ENCODE peak calls at places on chromosomes 2 and 18, in eight cellular contexts. Z, E, D, B, H, I, V and P are unnamed samples.

GRCh38 chr2:43217228-43218220 is 8.9 kb downstream of the ZFP36L2 start:
- DNase-seq in B (no peak), D (no peak), E (no peak), I (no peak), V (no peak), Z (no peak), H (no peak), P (no peak)

GRCh38 chr2:108268001-108268400 is 20.7 kb upstream of the SULT1C2 start:
- DNase-seq in E (no peak), H (peak), V (peak), I (peak), D (no peak), Z (no peak), B (no peak), P (peak)

GRCh38 chr2:54575379-54575888 is 119.3 kb downstream of the SPTBN1 start:
- DNase-seq in H (no peak), V (no peak), E (no peak), D (no peak), I (no peak), B (no peak), Z (no peak), P (no peak)

GRCh38 chr18:39620551-39621168 is 2055.1 kb upstream of the CELF4 start:
- DNase-seq in I (no peak), V (no peak), H (no peak), B (no peak), E (no peak), Z (no peak), D (no peak), P (no peak)

GRCh38 chr18:79580481-79581171 is 99.0 kb upstream of the CTDP1 start:
- DNase-seq in I (no peak), H (no peak), D (no peak), E (no peak), V (no peak), B (no peak), Z (no peak), P (peak)

GRCh38 chr2:64978514-64979268 is 10.5 kb upstream of the SLC1A4 start:
- DNase-seq in D (no peak), I (peak), Z (no peak), B (no peak), V (no peak), E (no peak), H (peak), P (no peak)

GRCh38 chr2:241803387-241804325 is 5.3 kb upstream of the NEU4 start:
- DNase-seq in D (peak), Z (peak), E (peak), H (peak), I (peak), B (no peak), V (no peak), P (no peak)

GRCh38 chr2:18803141-18803540 is 213.8 kb upstream of the NT5C1B start:
- DNase-seq in V (no peak), H (no peak), B (no peak), D (no peak), I (no peak), Z (no peak), E (no peak), P (no peak)

GRCh38 chr18:61569176-61569892 is 236.1 kb downstream of the CDH20 start:
- DNase-seq in V (peak), E (peak), D (no peak), I (peak), B (no peak), Z (no peak), H (peak), P (no peak)

GRCh38 chr2:162582357-162582798 is 238.4 kb downstream of the GCA start:
- DNase-seq in E (peak), I (no peak), H (no peak), B (peak), Z (peak), D (no peak), V (no peak), P (no peak)

GRCh38 chr2:221791840-221792239 is 219.7 kb upstream of the EPHA4 start:
- DNase-seq in D (no peak), E (no peak), I (no peak), V (no peak), Z (no peak), B (no peak), H (peak), P (no peak)

GRCh38 chr18:65659312-65659711 is 91.5 kb upstream of the CDH7 start:
- DNase-seq in D (no peak), E (no peak), I (no peak), Z (no peak), B (no peak), H (no peak), V (no peak), P (no peak)

GRCh38 chr2:54402350-54402749 is 53.8 kb upstream of the SPTBN1 start:
- DNase-seq in H (peak), Z (no peak), D (no peak), B (no peak), I (no peak), E (no peak), V (no peak), P (no peak)

GRCh38 chr18:79583426-79583825 is 96.2 kb upstream of the CTDP1 start:
- DNase-seq in H (no peak), Z (no peak), D (no peak), B (no peak), I (no peak), E (no peak), V (no peak), P (no peak)

GRCh38 chr2:158753561-158754302 is 41.4 kb upstream of the DAPL1 start:
- DNase-seq in V (peak), Z (peak), D (no peak), I (peak), H (peak), E (peak), B (peak), P (peak)

GRCh38 chr2:25905126-25905525 is 26.8 kb upstream of the ASXL2 start:
- DNase-seq in E (no peak), V (no peak), Z (no peak), I (peak), B (no peak), D (no peak), H (no peak), P (no peak)

GRCh38 chr2:28895189-28895893 is 874 bp downstream of the WDR43 start:
- DNase-seq in Z (peak), D (peak), V (no peak), H (peak), E (no peak), I (peak), B (no peak), P (no peak)

GRCh38 chr18:74407888-74408287 is 49.2 kb downstream of the DIPK1C start:
- DNase-seq in E (no peak), B (no peak), V (no peak), Z (no peak), I (no peak), D (no peak), H (no peak), P (no peak)

GRCh38 chr2:42163444-42164045 is 5.6 kb upstream of the EML4 start:
- DNase-seq in E (no peak), D (no peak), H (peak), Z (no peak), V (no peak), I (no peak), B (no peak), P (no peak)

GRCh38 chr18:50177294-50177992 is 17.5 kb downstream of the MYO5B start:
- DNase-seq in D (no peak), I (no peak), V (no peak), Z (no peak), H (no peak), B (no peak), E (no peak), P (no peak)

GRCh38 chr2:231795525-231796327 is 9.5 kb downstream of the COPS7B start:
- DNase-seq in I (no peak), D (no peak), B (peak), E (peak), H (peak), V (no peak), Z (peak), P (peak)

GRCh38 chr18:13452448-13452811 is 233.9 kb downstream of the LDLRAD4 start:
- DNase-seq in V (peak), I (peak), E (peak), H (peak), Z (no peak), B (peak), D (no peak), P (peak)

GRCh38 chr2:135005753-135006152 is 41.5 kb downstream of the MAP3K19 start:
- DNase-seq in D (no peak), V (no peak), E (no peak), I (no peak), H (no peak), B (no peak), Z (no peak), P (no peak)

GRCh38 chr2:10405441-10405840 is 42.7 kb downstream of the ODC1 start:
- DNase-seq in B (no peak), I (peak), Z (no peak), V (peak), H (peak), E (peak), D (no peak), P (peak)

GRCh38 chr2:136005462-136006205 is 20.2 kb upstream of the DARS1 start:
- DNase-seq in H (no peak), E (no peak), B (no peak), Z (no peak), V (no peak), D (no peak), I (no peak), P (no peak)

GRCh38 chr2:48129256-48129950 is 223.1 kb upstream of the FBXO11 start:
- DNase-seq in B (no peak), V (no peak), D (no peak), Z (no peak), E (no peak), I (no peak), H (peak), P (no peak)

GRCh38 chr2:172539767-172540166 is 16.1 kb upstream of the PDK1 start:
- DNase-seq in V (no peak), H (no peak), I (no peak), E (no peak), B (no peak), Z (no peak), D (no peak), P (no peak)

GRCh38 chr2:200810252-200810650 is 1.5 kb upstream of the BZW1 start:
- DNase-seq in Z (no peak), V (no peak), E (no peak), B (peak), D (no peak), H (peak), I (peak), P (no peak)

GRCh38 chr2:67930156-67930555 is 132.6 kb downstream of the C1D start:
- DNase-seq in D (no peak), B (no peak), H (no peak), I (no peak), Z (peak), E (no peak), V (no peak), P (no peak)

GRCh38 chr18:40672590-40672989 is 1282.4 kb upstream of the PIK3C3 start:
- DNase-seq in Z (no peak), B (no peak), V (no peak), D (no peak), I (no peak), E (no peak), H (no peak), P (no peak)

GRCh38 chr18:48872234-48873145 is 78.3 kb downstream of the SMAD7 start:
- DNase-seq in Z (peak), V (peak), E (no peak), H (peak), B (no peak), I (peak), D (no peak), P (no peak)

GRCh38 chr18:59448546-59448945 is 89.5 kb upstream of the LMAN1 start:
- DNase-seq in V (peak), E (no peak), Z (no peak), D (no peak), B (no peak), I (peak), H (no peak), P (no peak)